ENCODE peak calls at places on chromosome 12, in nine cellular contexts. R is HTR-8/SVneo; V is effector memory CD8-positive, alpha-beta T cell; Y is NAMALWA; E is NCI-H774; I is stimulated activated CD8-positive, alpha-beta memory T cell treated with anti-CD3 and anti-CD28 coated beads, Interleukin-12 subunit alpha, Interleukin-12 subunit beta, amount 100 ng/mL, for 1 hour; U is HAP-1; M is H9; S is activated CD4-positive, alpha-beta T cell treated with anti-CD3 and anti-CD28 coated beads for 36 hours. G is an unnamed sample.

GRCh38 chr12:6336859-6337744 is 4.8 kb downstream of the TNFRSF1A start:
- DNase-seq in R (no peak), V (peak; percentile 76), Y (peak; percentile 50), E (no peak), I (peak; percentile 56), U (no peak), M (no peak), S (peak; percentile 59), G (peak; percentile 71)

GRCh38 chr12:97561321-97562230 is 99.0 kb downstream of the RMST start:
- DNase-seq in R (no peak), V (no peak), Y (no peak), E (no peak), I (no peak), U (no peak), M (no peak), S (no peak), G (no peak)

GRCh38 chr12:26416550-26416949 is 221.2 kb downstream of the SSPN start:
- DNase-seq in R (no peak), V (no peak), Y (no peak), E (peak; percentile 22), I (no peak), U (no peak), M (no peak), S (no peak), G (no peak)

GRCh38 chr12:96099986-96100385 is 64.6 kb upstream of the LTA4H start:
- DNase-seq in R (no peak), V (no peak), Y (peak; percentile 12), E (no peak), I (no peak), U (no peak), M (no peak), S (no peak), G (no peak)

GRCh38 chr12:75766263-75767160 is 255.1 kb upstream of the KRR1 start:
- DNase-seq in R (peak; percentile 26), V (no peak), Y (no peak), E (no peak), I (no peak), U (peak; percentile 75), M (no peak), S (no peak), G (no peak)

GRCh38 chr12:105882404-105882803 is 256.4 kb downstream of the NUAK1 start:
- DNase-seq in R (no peak), V (no peak), Y (no peak), E (no peak), I (no peak), U (no peak), M (no peak), S (no peak), G (no peak)

GRCh38 chr12:26870491-26871419 is 37.8 kb upstream of the ITPR2 start:
- DNase-seq in R (no peak), V (no peak), Y (no peak), E (no peak), I (no peak), U (no peak), M (no peak), S (no peak), G (no peak)

GRCh38 chr12:42166501-42166900 is 21.8 kb upstream of the GXYLT1 start:
- DNase-seq in R (no peak), V (no peak), Y (no peak), E (no peak), I (no peak), U (no peak), M (no peak), S (no peak), G (no peak)

GRCh38 chr12:67088401-67089118 is 180.6 kb upstream of the CAND1 start:
- DNase-seq in R (no peak), V (no peak), Y (no peak), E (no peak), I (no peak), U (no peak), M (no peak), S (no peak), G (no peak)

GRCh38 chr12:14849664-14850063 is 6.3 kb upstream of the ART4 start:
- DNase-seq in R (no peak), V (no peak), Y (no peak), E (no peak), I (no peak), U (no peak), M (no peak), S (no peak), G (no peak)

GRCh38 chr12:118025168-118025567 is 8.7 kb downstream of the RFC5 start:
- DNase-seq in R (no peak), V (no peak), Y (no peak), E (no peak), I (no peak), U (no peak), M (no peak), S (no peak), G (no peak)

GRCh38 chr12:104219361-104219892 is 3.8 kb downstream of the TXNRD1 start:
- DNase-seq in R (peak; percentile 81), V (no peak), Y (no peak), E (peak; percentile 63), I (no peak), U (peak; percentile 68), M (no peak), S (no peak), G (no peak)

GRCh38 chr12:84789184-84789583 is 123.4 kb downstream of the SLC6A15 start:
- DNase-seq in R (no peak), V (no peak), Y (no peak), E (no peak), I (no peak), U (no peak), M (no peak), S (no peak), G (no peak)

GRCh38 chr12:123200414-123200813 is 32.5 kb downstream of the MPHOSPH9 start:
- DNase-seq in R (no peak), V (no peak), Y (no peak), E (no peak), I (no peak), U (no peak), M (no peak), S (peak; percentile 29), G (no peak)

GRCh38 chr12:67288561-67288960 is 19.4 kb downstream of the CAND1 start:
- DNase-seq in R (no peak), V (no peak), Y (no peak), E (no peak), I (no peak), U (no peak), M (no peak), S (no peak), G (no peak)

GRCh38 chr12:16605666-16606116 is 271 bp downstream of the LMO3 start:
- DNase-seq in R (no peak), V (no peak), Y (no peak), E (peak; percentile 77), I (no peak), U (no peak), M (no peak), S (no peak), G (no peak)

GRCh38 chr12:53365245-53365904 is 14.6 kb upstream of the SP1 start:
- DNase-seq in R (no peak), V (no peak), Y (no peak), E (no peak), I (no peak), U (no peak), M (no peak), S (no peak), G (no peak)

GRCh38 chr12:54603173-54603814 is 14.8 kb upstream of the PPP1R1A start:
- DNase-seq in R (peak; percentile 78), V (peak; percentile 60), Y (peak; percentile 86), E (peak; percentile 52), I (peak; percentile 44), U (peak; percentile 60), M (peak; percentile 72), S (peak; percentile 78), G (peak; percentile 41)

GRCh38 chr12:2212971-2213869 is 160.4 kb downstream of the CACNA1C start:
- DNase-seq in R (no peak), V (no peak), Y (peak; percentile 20), E (no peak), I (no peak), U (no peak), M (no peak), S (no peak), G (no peak)

GRCh38 chr12:62259311-62259992 is 752 bp upstream of the USP15 start:
- DNase-seq in R (no peak), V (no peak), Y (no peak), E (peak; percentile 87), I (no peak), U (peak; percentile 41), M (no peak), S (peak; percentile 25), G (no peak)

G was measured in natural killer cell.